ENCODE peak calls at places on chromosomes 12 and 14, in four cellular contexts. M, R, N and V are unnamed samples. For H3K4me1, the result is how much of the 10 kb centered on the place peaks cover.

GRCh38 chr12:117970334-117970733 is 1.5 kb upstream of the KSR2 start:
- DNase-seq in R (no peak), M (no peak), N (no peak), V (no peak)

GRCh38 chr14:68366656-68367055 is 426.2 kb downstream of the ZFP36L1 start:
- DNase-seq in R (no peak), N (no peak), M (no peak), V (no peak)

GRCh38 chr12:122395319-122395718 is 27.1 kb downstream of the CLIP1 start:
- DNase-seq in N (no peak), M (no peak), R (no peak), V (no peak)

GRCh38 chr12:27971606-27972005 is 927 bp downstream of the PTHLH start:
- DNase-seq in M (no peak), R (no peak), N (no peak), V (no peak)

GRCh38 chr14:80433811-80434210 is 222.5 kb upstream of the DIO2 start:
- DNase-seq in N (no peak), M (no peak), R (no peak), V (no peak)

GRCh38 chr14:65230287-65230728 is 128.0 kb upstream of the MAX start:
- DNase-seq in N (no peak), R (no peak), M (no peak), V (no peak)

GRCh38 chr14:60094306-60094897 is 2.7 kb downstream of the PCNX4 start:
- DNase-seq in R (no peak), M (peak), N (no peak), V (no peak)

GRCh38 chr14:35213869-35214387 is 78.3 kb upstream of the PSMA6 start:
- DNase-seq in N (no peak), M (no peak), R (no peak), V (no peak)

GRCh38 chr14:55071870-55072640 is 20.6 kb downstream of the MAPK1IP1L start:
- DNase-seq in R (no peak), N (no peak), M (no peak), V (no peak)

GRCh38 chr14:72098202-72098601 is 166.0 kb downstream of the RGS6 start:
- DNase-seq in N (no peak), R (no peak), M (peak), V (no peak)

GRCh38 chr14:69268223-69268622 is 8.3 kb downstream of the GALNT16 start:
- DNase-seq in R (no peak), M (no peak), N (no peak), V (no peak)

GRCh38 chr12:5003025-5003666 is 40.5 kb upstream of the KCNA5 start:
- DNase-seq in M (peak), R (peak), N (peak), V (peak)

GRCh38 chr14:105400016-105400415 is 1.7 kb downstream of the TEX22 start:
- DNase-seq in N (peak), R (no peak), M (no peak), V (no peak)

GRCh38 chr14:105095236-105095805 is 30.1 kb upstream of the GPR132 start:
- DNase-seq in R (no peak), M (no peak), N (no peak), V (no peak)

GRCh38 chr14:68249534-68250517 is 430.2 kb downstream of the RAD51B start:
- DNase-seq in R (no peak), M (no peak), N (no peak), V (no peak)

GRCh38 chr12:12925383-12925782 is 26.6 kb downstream of the GPRC5D start:
- DNase-seq in R (no peak), N (no peak), M (no peak), V (no peak)

GRCh38 chr12:12929696-12930095 is 22.3 kb downstream of the GPRC5D start:
- DNase-seq in R (no peak), N (no peak), M (no peak), V (no peak)

GRCh38 chr12:12926571-12927071 is 25.3 kb downstream of the GPRC5D start:
- DNase-seq in M (no peak), R (no peak), N (no peak), V (no peak)

GRCh38 chr12:12930633-12931032 is 21.3 kb downstream of the GPRC5D start:
- DNase-seq in R (no peak), N (no peak), M (no peak), V (no peak)

GRCh38 chr12:12927211-12928079 is 24.5 kb downstream of the GPRC5D start:
- DNase-seq in R (no peak), N (peak), M (no peak), V (peak)
- H3K4me3 ChIP-seq in R (no peak), N (no peak), M (no peak), V (peak)

GRCh38 chr12:3203713-3204112 is 126.5 kb downstream of the TSPAN9 start:
- DNase-seq in M (no peak), N (no peak), R (no peak), V (no peak)
- H3K4me1 ChIP-seq in M (half or more), N (under half), R (under half), V (under half)

GRCh38 chr12:6614513-6615177 is 7.5 kb upstream of the CHD4 start:
- DNase-seq in R (no peak), N (no peak), M (peak), V (no peak)
- H3K4me3 ChIP-seq in R (peak), N (no peak), M (no peak), V (no peak)

GRCh38 chr12:116156614-116157013 is 120.9 kb downstream of the MED13L start:
- DNase-seq in M (no peak), R (no peak), N (no peak), V (no peak)
- H3K4me1 ChIP-seq in M (half or more), R (under half), N (under half), V (half or more)

DNA sequence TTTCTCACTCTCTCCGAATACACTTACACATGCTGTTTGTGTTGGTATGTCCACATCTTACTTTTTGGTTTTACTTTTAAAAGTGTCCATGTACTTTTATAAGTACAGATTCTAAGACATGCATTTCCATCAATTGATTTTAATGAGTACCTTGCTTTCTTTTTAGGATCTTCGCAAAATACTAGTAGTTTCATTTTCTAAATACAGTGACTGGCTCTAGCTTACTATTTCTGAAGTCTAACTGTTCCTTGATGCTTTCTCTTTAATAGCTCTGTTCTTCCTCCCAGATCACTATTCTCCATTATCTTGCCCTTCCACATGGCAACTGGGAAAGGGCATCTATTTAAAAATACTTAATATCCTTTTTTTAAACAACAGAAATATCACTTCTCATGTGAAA is 164.1 kb downstream of the KITLG start:
- DNase-seq in R (no peak), M (no peak), N (no peak), V (no peak)
- H3K4me3 ChIP-seq in R (no peak), M (no peak), N (no peak), V (no peak)

GRCh38 chr14:33676135-33676566 is 274.7 kb downstream of the EGLN3 start:
- DNase-seq in M (peak), R (peak), N (peak), V (peak)

GRCh38 chr14:33671556-33671955 is 279.3 kb downstream of the EGLN3 start:
- DNase-seq in M (no peak), N (no peak), R (no peak), V (no peak)

GRCh38 chr14:33675415-33676130 is 275.3 kb downstream of the EGLN3 start:
- DNase-seq in R (no peak), N (no peak), M (no peak), V (no peak)

GRCh38 chr14:33678012-33678411 is 272.9 kb downstream of the EGLN3 start:
- DNase-seq in R (no peak), M (no peak), N (no peak), V (no peak)

DNA sequence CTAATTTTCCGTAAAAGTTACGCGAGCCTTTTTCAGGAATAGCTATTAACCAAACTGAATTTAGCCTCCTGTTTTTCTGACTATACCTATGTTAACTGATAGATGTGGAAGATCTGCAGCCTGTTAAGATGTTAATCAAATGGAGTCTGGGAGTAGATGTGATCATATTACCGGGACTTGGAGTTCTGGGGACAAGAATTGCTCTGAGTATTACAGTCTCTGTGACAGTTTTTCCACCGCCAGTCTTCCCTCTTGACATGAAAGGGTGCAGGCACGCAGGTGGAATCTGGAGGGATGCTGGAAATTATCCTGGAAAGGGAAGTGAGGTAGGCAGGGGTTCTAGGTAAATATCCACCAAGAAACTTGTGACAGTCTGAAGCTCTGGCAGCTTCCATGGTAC is 276.2 kb downstream of the EGLN3 start:
- DNase-seq in R (no peak), M (no peak), N (no peak), V (no peak)
- H3K4me1 ChIP-seq in R (under half), M (under half), N (under half), V (under half)

DNA sequence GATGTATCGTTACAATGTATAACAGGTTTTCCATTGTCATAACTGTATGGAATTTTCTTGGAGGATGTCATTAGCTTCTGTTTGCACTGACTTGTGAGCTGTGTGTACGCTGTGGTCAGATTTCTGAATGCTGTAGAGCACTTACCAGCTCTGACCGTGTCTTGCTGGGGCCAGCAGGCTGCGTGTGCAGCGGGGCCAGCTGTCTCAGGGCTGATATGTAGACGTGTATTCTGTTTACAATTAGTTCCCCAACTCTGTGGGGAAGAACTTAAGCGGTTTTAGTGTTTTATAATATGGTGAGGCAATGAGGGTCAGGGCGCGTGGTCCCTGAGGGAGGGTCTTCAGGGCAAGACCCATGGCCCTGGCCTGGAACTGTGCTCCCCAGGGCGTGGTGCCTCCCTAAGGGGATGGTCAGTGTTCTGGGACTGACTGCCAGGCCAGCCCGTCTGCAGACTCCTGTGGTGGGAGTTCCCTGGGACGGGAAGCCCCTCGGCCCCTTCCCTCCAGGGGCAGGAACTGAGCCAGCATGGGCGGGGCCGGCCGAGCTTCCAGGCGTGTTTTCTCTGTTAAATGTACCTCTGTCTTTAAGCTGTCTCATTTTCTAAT is 18.7 kb downstream of the XRCC3 start:
- DNase-seq in M (no peak), N (peak), R (no peak), V (no peak)
- H3K4me3 ChIP-seq in M (no peak), N (no peak), R (no peak), V (no peak)

GRCh38 chr12:57751788-57752667 is at the start of gene CDK4:
- DNase-seq in M (peak), R (peak), N (peak), V (peak)
- H3K4me1 ChIP-seq in M (under half), R (under half), N (under half), V (under half)

GRCh38 chr14:91380610-91381371 is 36.8 kb downstream of the CCDC88C start:
- DNase-seq in R (no peak), N (no peak), M (no peak), V (no peak)

GRCh38 chr14:91380116-91380515 is 37.5 kb downstream of the CCDC88C start:
- DNase-seq in M (no peak), R (no peak), N (no peak), V (no peak)

GRCh38 chr14:91376547-91377477 is 40.8 kb downstream of the CCDC88C start:
- DNase-seq in R (no peak), N (no peak), M (no peak), V (no peak)

GRCh38 chr14:91377700-91378652 is 39.6 kb downstream of the CCDC88C start:
- DNase-seq in M (no peak), R (no peak), N (no peak), V (no peak)

DNA sequence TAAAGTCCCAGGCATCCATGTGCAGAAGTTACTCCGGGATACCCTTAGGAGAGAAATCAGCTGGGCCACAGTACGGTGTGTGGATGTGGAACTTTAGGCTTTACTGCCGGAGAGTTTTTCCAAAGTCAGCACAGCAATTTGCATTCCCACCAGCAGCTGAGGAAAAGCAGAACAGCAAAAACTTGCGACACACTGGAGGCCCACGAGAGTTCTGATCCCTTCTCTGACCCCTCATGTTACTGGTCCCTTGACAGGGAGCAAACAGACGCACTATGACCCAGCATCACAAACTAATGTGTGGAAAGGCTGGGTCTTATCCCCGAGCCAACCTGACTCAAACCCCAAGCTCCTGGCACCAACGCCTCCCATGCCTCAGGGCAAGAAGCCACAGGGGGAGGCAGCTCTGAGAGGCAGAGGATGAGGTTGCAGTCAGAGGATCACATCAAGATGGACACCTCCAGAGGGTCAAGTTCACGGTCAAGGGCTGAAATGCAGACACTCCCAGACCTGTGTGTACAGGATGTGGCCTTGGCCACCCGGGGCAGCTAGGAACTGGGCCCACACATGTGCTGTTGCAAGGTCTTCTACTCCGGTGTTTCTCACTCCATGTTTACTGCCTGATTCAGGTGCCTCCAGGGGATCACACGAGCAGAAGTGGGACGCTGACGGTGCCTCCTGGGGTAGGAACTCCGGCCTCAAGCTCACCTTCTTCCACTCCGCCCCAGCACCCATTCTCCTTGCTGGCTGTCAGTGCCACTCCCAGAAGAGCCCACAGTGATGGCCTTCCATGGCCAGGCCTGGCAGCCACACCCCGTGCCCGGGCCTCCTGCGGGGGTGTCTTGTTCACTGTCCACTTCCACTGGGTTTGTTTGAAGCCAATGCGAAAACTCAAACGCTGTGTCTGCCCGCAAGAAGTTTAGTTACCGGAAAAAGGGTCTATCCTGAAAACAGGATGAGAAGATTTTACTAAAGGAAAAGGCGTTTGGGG is 38.4 kb downstream of the CCDC88C start:
- DNase-seq in M (no peak), R (no peak), N (no peak), V (no peak)
- H3K4me3 ChIP-seq in M (no peak), R (no peak), N (no peak), V (no peak)